ENCODE peak calls at places on chromosomes 2 and 18, in ten cellular contexts. One of them, this sample, is unnamed.

GRCh38 chr2:187959821-187960220 is 331.9 kb upstream of the GULP1 start:
- ATAC-seq in HCT116: no peak
- ATAC-seq in A549: no peak
- ATAC-seq in GM12878: no peak
- ATAC-seq in HepG2: no peak
- ATAC-seq in upper lobe of left lung: no peak
- ATAC-seq in body of pancreas: no peak
- ATAC-seq in right lobe of liver: no peak
- ATAC-seq in IMR-90: no peak
- ATAC-seq in heart left ventricle: no peak
- ATAC-seq in this sample: no peak

GRCh38 chr2:222049946-222050345 is 248.9 kb downstream of the PAX3 start:
- ATAC-seq in HepG2: no peak
- ATAC-seq in GM12878: no peak
- ATAC-seq in heart left ventricle: peak
- ATAC-seq in A549: peak
- ATAC-seq in body of pancreas: no peak
- ATAC-seq in HCT116: no peak
- ATAC-seq in right lobe of liver: no peak
- ATAC-seq in upper lobe of left lung: peak
- ATAC-seq in IMR-90: peak
- ATAC-seq in this sample: no peak

GRCh38 chr2:173187911-173188788 is 112.5 kb downstream of the MAP3K20 start:
- ATAC-seq in body of pancreas: no peak
- ATAC-seq in GM12878: no peak
- ATAC-seq in upper lobe of left lung: no peak
- ATAC-seq in IMR-90: no peak
- ATAC-seq in A549: no peak
- ATAC-seq in heart left ventricle: peak
- ATAC-seq in HCT116: no peak
- ATAC-seq in HepG2: no peak
- ATAC-seq in right lobe of liver: peak
- ATAC-seq in this sample: no peak

GRCh38 chr2:47373747-47374146 is 29.2 kb upstream of the MSH2 start:
- ATAC-seq in body of pancreas: no peak
- ATAC-seq in right lobe of liver: peak
- ATAC-seq in upper lobe of left lung: no peak
- ATAC-seq in HCT116: no peak
- ATAC-seq in IMR-90: no peak
- ATAC-seq in A549: peak
- ATAC-seq in heart left ventricle: peak
- ATAC-seq in HepG2: peak
- ATAC-seq in GM12878: peak
- ATAC-seq in this sample: no peak

GRCh38 chr2:228039752-228040534 is 141.5 kb downstream of the SPHKAP start:
- ATAC-seq in IMR-90: no peak
- ATAC-seq in A549: peak
- ATAC-seq in HCT116: peak
- ATAC-seq in HepG2: peak
- ATAC-seq in heart left ventricle: no peak
- ATAC-seq in GM12878: peak
- ATAC-seq in upper lobe of left lung: no peak
- ATAC-seq in body of pancreas: peak
- ATAC-seq in right lobe of liver: peak
- ATAC-seq in this sample: no peak

GRCh38 chr2:46847185-46847710 is 68.4 kb downstream of the MCFD2 start:
- ATAC-seq in A549: peak
- ATAC-seq in right lobe of liver: peak
- ATAC-seq in HCT116: peak
- ATAC-seq in HepG2: peak
- ATAC-seq in GM12878: no peak
- ATAC-seq in IMR-90: peak
- ATAC-seq in body of pancreas: peak
- ATAC-seq in upper lobe of left lung: peak
- ATAC-seq in heart left ventricle: peak
- ATAC-seq in this sample: peak

GRCh38 chr2:240401781-240402551 is 33.5 kb upstream of the GPC1 start:
- ATAC-seq in IMR-90: no peak
- ATAC-seq in HCT116: no peak
- ATAC-seq in body of pancreas: no peak
- ATAC-seq in HepG2: peak
- ATAC-seq in right lobe of liver: no peak
- ATAC-seq in heart left ventricle: no peak
- ATAC-seq in GM12878: no peak
- ATAC-seq in upper lobe of left lung: no peak
- ATAC-seq in A549: no peak
- ATAC-seq in this sample: no peak

GRCh38 chr2:20642026-20642971 is 8.6 kb downstream of the HS1BP3 start:
- ATAC-seq in body of pancreas: peak
- ATAC-seq in HepG2: peak
- ATAC-seq in GM12878: peak
- ATAC-seq in right lobe of liver: peak
- ATAC-seq in heart left ventricle: peak
- ATAC-seq in HCT116: peak
- ATAC-seq in upper lobe of left lung: peak
- ATAC-seq in IMR-90: peak
- ATAC-seq in A549: peak
- ATAC-seq in this sample: peak

GRCh38 chr18:31497404-31497710 is 620 bp upstream of the DSG2 start:
- ATAC-seq in heart left ventricle: no peak
- ATAC-seq in IMR-90: no peak
- ATAC-seq in HCT116: no peak
- ATAC-seq in HepG2: no peak
- ATAC-seq in A549: no peak
- ATAC-seq in right lobe of liver: peak
- ATAC-seq in upper lobe of left lung: no peak
- ATAC-seq in body of pancreas: peak
- ATAC-seq in GM12878: no peak
- ATAC-seq in this sample: no peak

GRCh38 chr18:31497711-31498449 is at the start of gene DSG2:
- ATAC-seq in GM12878: peak
- ATAC-seq in IMR-90: peak
- ATAC-seq in heart left ventricle: peak
- ATAC-seq in HepG2: peak
- ATAC-seq in A549: peak
- ATAC-seq in HCT116: peak
- ATAC-seq in body of pancreas: peak
- ATAC-seq in right lobe of liver: peak
- ATAC-seq in upper lobe of left lung: peak
- ATAC-seq in this sample: peak

GRCh38 chr18:31500161-31500688 is 2.2 kb downstream of the DSG2 start:
- ATAC-seq in body of pancreas: no peak
- ATAC-seq in heart left ventricle: no peak
- ATAC-seq in HCT116: no peak
- ATAC-seq in right lobe of liver: no peak
- ATAC-seq in upper lobe of left lung: no peak
- ATAC-seq in GM12878: peak
- ATAC-seq in HepG2: no peak
- ATAC-seq in IMR-90: no peak
- ATAC-seq in A549: no peak
- ATAC-seq in this sample: no peak

GRCh38 chr18:31499157-31499524 is 1.2 kb downstream of the DSG2 start:
- ATAC-seq in A549: no peak
- ATAC-seq in right lobe of liver: no peak
- ATAC-seq in HCT116: no peak
- ATAC-seq in body of pancreas: no peak
- ATAC-seq in GM12878: no peak
- ATAC-seq in IMR-90: no peak
- ATAC-seq in heart left ventricle: no peak
- ATAC-seq in upper lobe of left lung: no peak
- ATAC-seq in HepG2: no peak
- ATAC-seq in this sample: no peak

GRCh38 chr18:31498450-31499156 is 626 bp downstream of the DSG2 start:
- ATAC-seq in body of pancreas: no peak
- ATAC-seq in A549: peak
- ATAC-seq in right lobe of liver: no peak
- ATAC-seq in heart left ventricle: peak
- ATAC-seq in IMR-90: peak
- ATAC-seq in GM12878: peak
- ATAC-seq in upper lobe of left lung: peak
- ATAC-seq in HCT116: peak
- ATAC-seq in HepG2: no peak
- ATAC-seq in this sample: peak
- H3K4me3 ChIP-seq in body of pancreas: peak
- H3K4me3 ChIP-seq in A549: peak
- H3K4me3 ChIP-seq in right lobe of liver: peak
- H3K4me3 ChIP-seq in heart left ventricle: peak
- H3K4me3 ChIP-seq in IMR-90: peak
- H3K4me3 ChIP-seq in GM12878: peak
- H3K4me3 ChIP-seq in upper lobe of left lung: peak
- H3K4me3 ChIP-seq in HCT116: peak
- H3K4me3 ChIP-seq in HepG2: peak
- H3K4me3 ChIP-seq in this sample: peak

GRCh38 chr2:85429924-85430289 is 11.4 kb downstream of the SH2D6 start:
- ATAC-seq in heart left ventricle: no peak
- ATAC-seq in GM12878: peak
- ATAC-seq in HepG2: peak
- ATAC-seq in HCT116: no peak
- ATAC-seq in A549: no peak
- ATAC-seq in body of pancreas: no peak
- ATAC-seq in IMR-90: no peak
- ATAC-seq in upper lobe of left lung: no peak
- ATAC-seq in right lobe of liver: no peak
- ATAC-seq in this sample: no peak

GRCh38 chr2:85427300-85427699 is 8.8 kb downstream of the SH2D6 start:
- ATAC-seq in IMR-90: no peak
- ATAC-seq in A549: no peak
- ATAC-seq in upper lobe of left lung: no peak
- ATAC-seq in right lobe of liver: peak
- ATAC-seq in body of pancreas: no peak
- ATAC-seq in HCT116: no peak
- ATAC-seq in HepG2: no peak
- ATAC-seq in heart left ventricle: no peak
- ATAC-seq in GM12878: no peak
- ATAC-seq in this sample: no peak

GRCh38 chr2:85429213-85429923 is 10.9 kb downstream of the SH2D6 start:
- ATAC-seq in HepG2: peak
- ATAC-seq in HCT116: no peak
- ATAC-seq in IMR-90: no peak
- ATAC-seq in GM12878: peak
- ATAC-seq in right lobe of liver: no peak
- ATAC-seq in heart left ventricle: no peak
- ATAC-seq in A549: no peak
- ATAC-seq in body of pancreas: no peak
- ATAC-seq in upper lobe of left lung: no peak
- ATAC-seq in this sample: no peak

GRCh38 chr2:85430780-85431601 is 12.5 kb downstream of the SH2D6 start:
- ATAC-seq in right lobe of liver: no peak
- ATAC-seq in heart left ventricle: no peak
- ATAC-seq in body of pancreas: no peak
- ATAC-seq in HepG2: no peak
- ATAC-seq in A549: no peak
- ATAC-seq in upper lobe of left lung: no peak
- ATAC-seq in IMR-90: no peak
- ATAC-seq in HCT116: no peak
- ATAC-seq in GM12878: no peak
- ATAC-seq in this sample: no peak

GRCh38 chr2:85428343-85428881 is 9.9 kb downstream of the SH2D6 start:
- ATAC-seq in right lobe of liver: no peak
- ATAC-seq in body of pancreas: no peak
- ATAC-seq in heart left ventricle: no peak
- ATAC-seq in GM12878: no peak
- ATAC-seq in IMR-90: no peak
- ATAC-seq in HCT116: no peak
- ATAC-seq in upper lobe of left lung: no peak
- ATAC-seq in A549: no peak
- ATAC-seq in HepG2: no peak
- ATAC-seq in this sample: no peak
- TF ChIP-seq POLR2A in right lobe of liver: no peak
- TF ChIP-seq POLR2A in body of pancreas: no peak
- TF ChIP-seq POLR2A in heart left ventricle: no peak
- TF ChIP-seq POLR2A in GM12878: no peak
- TF ChIP-seq POLR2A in IMR-90: no peak
- TF ChIP-seq POLR2A in HCT116: no peak
- TF ChIP-seq POLR2A in upper lobe of left lung: no peak
- TF ChIP-seq POLR2A in A549: no peak
- TF ChIP-seq POLR2A in HepG2: no peak
- TF ChIP-seq POLR2A in this sample: no peak

GRCh38 chr2:224574423-224575084 is 10.6 kb downstream of the CUL3 start:
- ATAC-seq in upper lobe of left lung: no peak
- ATAC-seq in GM12878: peak
- ATAC-seq in A549: no peak
- ATAC-seq in heart left ventricle: no peak
- ATAC-seq in body of pancreas: no peak
- ATAC-seq in right lobe of liver: no peak
- ATAC-seq in IMR-90: peak
- ATAC-seq in HCT116: no peak
- ATAC-seq in HepG2: no peak
- ATAC-seq in this sample: no peak
- H3K4me3 ChIP-seq in upper lobe of left lung: no peak
- H3K4me3 ChIP-seq in GM12878: no peak
- H3K4me3 ChIP-seq in A549: no peak
- H3K4me3 ChIP-seq in heart left ventricle: no peak
- H3K4me3 ChIP-seq in body of pancreas: no peak
- H3K4me3 ChIP-seq in right lobe of liver: no peak
- H3K4me3 ChIP-seq in IMR-90: no peak
- H3K4me3 ChIP-seq in HCT116: no peak
- H3K4me3 ChIP-seq in HepG2: no peak
- H3K4me3 ChIP-seq in this sample: no peak

GRCh38 chr18:77111449-77112160 is 21.0 kb downstream of the MBP start:
- ATAC-seq in body of pancreas: no peak
- ATAC-seq in GM12878: no peak
- ATAC-seq in A549: no peak
- ATAC-seq in heart left ventricle: no peak
- ATAC-seq in upper lobe of left lung: no peak
- ATAC-seq in right lobe of liver: no peak
- ATAC-seq in HepG2: no peak
- ATAC-seq in HCT116: no peak
- ATAC-seq in IMR-90: no peak
- ATAC-seq in this sample: no peak
- TF ChIP-seq POLR2A in body of pancreas: no peak
- TF ChIP-seq POLR2A in GM12878: no peak
- TF ChIP-seq POLR2A in A549: no peak
- TF ChIP-seq POLR2A in heart left ventricle: no peak
- TF ChIP-seq POLR2A in upper lobe of left lung: no peak
- TF ChIP-seq POLR2A in right lobe of liver: peak
- TF ChIP-seq POLR2A in HepG2: no peak
- TF ChIP-seq POLR2A in HCT116: no peak
- TF ChIP-seq POLR2A in IMR-90: no peak
- TF ChIP-seq POLR2A in this sample: no peak

DNA sequence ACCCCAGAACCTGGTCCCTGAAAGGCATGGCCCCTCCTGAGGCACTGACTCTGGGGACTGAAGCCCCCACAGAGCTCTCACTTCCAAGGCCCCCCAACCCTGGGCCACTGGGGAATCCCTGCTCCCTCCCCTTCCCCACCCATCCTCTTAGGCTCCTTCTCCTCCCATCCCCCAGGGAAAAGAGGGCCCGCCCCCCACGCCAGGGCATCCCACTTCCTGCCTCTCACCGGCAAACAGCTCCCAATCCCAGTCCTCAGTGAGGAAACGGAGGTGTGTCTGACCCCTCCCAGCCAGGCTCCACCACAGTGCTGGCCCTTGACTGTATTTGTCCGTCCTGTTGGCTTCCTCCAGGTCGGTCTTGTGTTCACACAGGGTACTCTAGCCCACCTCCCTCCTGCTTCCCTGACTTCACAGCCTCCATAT is 35.0 kb upstream of the PTMA start:
- ATAC-seq in A549: peak
- ATAC-seq in HCT116: peak
- ATAC-seq in heart left ventricle: peak
- ATAC-seq in upper lobe of left lung: peak
- ATAC-seq in IMR-90: peak
- ATAC-seq in GM12878: no peak
- ATAC-seq in body of pancreas: no peak
- ATAC-seq in HepG2: peak
- ATAC-seq in right lobe of liver: peak
- ATAC-seq in this sample: peak
- H3K4me3 ChIP-seq in A549: peak
- H3K4me3 ChIP-seq in HCT116: peak
- H3K4me3 ChIP-seq in heart left ventricle: peak
- H3K4me3 ChIP-seq in upper lobe of left lung: peak
- H3K4me3 ChIP-seq in IMR-90: no peak
- H3K4me3 ChIP-seq in GM12878: peak
- H3K4me3 ChIP-seq in body of pancreas: no peak
- H3K4me3 ChIP-seq in HepG2: peak
- H3K4me3 ChIP-seq in right lobe of liver: no peak
- H3K4me3 ChIP-seq in this sample: no peak

This sample was measured in gastroesophageal sphincter.